ENCODE peak calls at places on chromosome 18, in five cellular contexts. X is hepatocyte, H is WTC11, G is A549, B is BJ. N is an unnamed sample.

GRCh38 chr18:2410688-2411087 is 160.6 kb downstream of the METTL4 start:
- DNase-seq in X (peak), H (no peak), G (peak), B (no peak), N (no peak)

GRCh38 chr18:22417496-22418188 is at the start of gene CTAGE1:
- DNase-seq in X (no peak), H (peak), G (no peak), B (no peak), N (no peak)

GRCh38 chr18:31990823-31991222 is 27.8 kb upstream of the RNF125 start:
- DNase-seq in X (no peak), H (no peak), G (no peak), B (no peak), N (no peak)

GRCh38 chr18:63098014-63098981 is 221.3 kb downstream of the BCL2 start:
- DNase-seq in X (no peak), H (no peak), G (no peak), B (no peak), N (peak)

GRCh38 chr18:55239764-55240163 is 280.5 kb upstream of the CCDC68 start:
- DNase-seq in X (no peak), H (no peak), G (no peak), B (no peak), N (no peak)

GRCh38 chr18:75553021-75553420 is 125.5 kb upstream of the SMIM21 start:
- DNase-seq in X (no peak), H (no peak), G (no peak), B (no peak), N (no peak)

GRCh38 chr18:51498085-51498855 is 300.8 kb upstream of the MEX3C start:
- DNase-seq in X (no peak), H (no peak), G (no peak), B (no peak), N (no peak)

GRCh38 chr18:65988972-65989371 is 238.2 kb downstream of the CDH7 start:
- DNase-seq in X (no peak), H (no peak), G (no peak), B (no peak), N (no peak)

GRCh38 chr18:43283299-43283698 is 6.0 kb upstream of the SYT4 start:
- DNase-seq in X (no peak), H (no peak), G (no peak), B (no peak), N (no peak)

GRCh38 chr18:53380063-53380639 is 844.3 kb downstream of the MBD2 start:
- DNase-seq in X (peak), H (no peak), G (peak), B (no peak), N (no peak)

GRCh38 chr18:26655614-26656400 is 107.5 kb upstream of the KCTD1 start:
- DNase-seq in X (peak), H (peak), G (peak), B (no peak), N (no peak)

GRCh38 chr18:63971320-63972071 is 1.6 kb downstream of the SERPINB8 start:
- DNase-seq in X (no peak), H (no peak), G (no peak), B (no peak), N (no peak)

GRCh38 chr18:48279312-48279711 is 129.9 kb downstream of the ZBTB7C start:
- DNase-seq in X (no peak), H (no peak), G (no peak), B (no peak), N (no peak)

GRCh38 chr18:66280470-66280869 is 323.4 kb downstream of the CDH19 start:
- DNase-seq in X (peak), H (no peak), G (no peak), B (no peak), N (no peak)

GRCh38 chr18:6920099-6920955 is 190.8 kb downstream of the ARHGAP28 start:
- DNase-seq in X (peak), H (peak), G (peak), B (peak), N (no peak)

GRCh38 chr18:44844486-44844885 is 163.8 kb downstream of the SETBP1 start:
- DNase-seq in X (no peak), H (no peak), G (no peak), B (no peak), N (no peak)

GRCh38 chr18:9474103-9474982 is 970 bp upstream of the RALBP1 start:
- DNase-seq in X (peak), H (no peak), G (peak), B (peak), N (no peak)

GRCh38 chr18:75086494-75087034 is 122.4 kb downstream of the PTGR3 start:
- DNase-seq in X (no peak), H (no peak), G (no peak), B (no peak), N (no peak)

GRCh38 chr18:39487932-39488331 is 1922.3 kb upstream of the CELF4 start:
- DNase-seq in X (peak), H (no peak), G (no peak), B (no peak), N (no peak)

GRCh38 chr18:22348521-22349316 is 69.0 kb downstream of the CTAGE1 start:
- DNase-seq in X (peak), H (peak), G (peak), B (no peak), N (peak)

GRCh38 chr18:62420513-62421209 is 95.6 kb downstream of the TNFRSF11A start:
- DNase-seq in X (peak), H (no peak), G (peak), B (no peak), N (peak)

GRCh38 chr18:41594582-41594981 is 360.5 kb upstream of the PIK3C3 start:
- DNase-seq in X (no peak), H (no peak), G (no peak), B (no peak), N (no peak)

GRCh38 chr18:56890632-56891031 is 239.5 kb downstream of the WDR7 start:
- DNase-seq in X (peak), H (no peak), G (peak), B (peak), N (no peak)

GRCh38 chr18:44198296-44199284 is 482.1 kb upstream of the SETBP1 start:
- DNase-seq in X (peak), H (no peak), G (no peak), B (no peak), N (no peak)

GRCh38 chr18:9771261-9771976 is 63.3 kb downstream of the RAB31 start:
- DNase-seq in X (peak), H (peak), G (peak), B (no peak), N (peak)

GRCh38 chr18:74528913-74529312 is 5.4 kb upstream of the CNDP1 start:
- DNase-seq in X (no peak), H (no peak), G (no peak), B (no peak), N (no peak)

GRCh38 chr18:23935804-23936203 is 78.8 kb upstream of the TTC39C start:
- DNase-seq in X (no peak), H (no peak), G (no peak), B (no peak), N (no peak)

GRCh38 chr18:42578781-42579180 is 536.7 kb downstream of the RIT2 start:
- DNase-seq in X (no peak), H (no peak), G (no peak), B (no peak), N (no peak)

GRCh38 chr18:2805970-2806943 is 40.5 kb upstream of the EMILIN2 start:
- DNase-seq in X (no peak), H (no peak), G (no peak), B (no peak), N (no peak)

GRCh38 chr18:50649821-50650220 is 89.9 kb downstream of the MAPK4 start:
- DNase-seq in X (peak), H (no peak), G (no peak), B (no peak), N (no peak)

GRCh38 chr18:4068552-4069158 is 386.5 kb downstream of the DLGAP1 start:
- DNase-seq in X (peak), H (peak), G (peak), B (no peak), N (no peak)
- TF ChIP-seq CTCF in X (peak), H (peak), G (peak), B (peak), N (peak)

GRCh38 chr18:58496937-58497336 is 132.0 kb downstream of the ALPK2 start:
- DNase-seq in X (no peak), H (peak), G (peak), B (no peak), N (no peak)
- TF ChIP-seq CTCF in X (peak), H (no peak), G (no peak), B (peak), N (no peak)

GRCh38 chr18:36714476-36714875 is 114.3 kb downstream of the TPGS2 start:
- DNase-seq in X (no peak), H (no peak), G (no peak), B (no peak), N (no peak)
- TF ChIP-seq CTCF in X (no peak), H (no peak), G (no peak), B (peak), N (no peak)

DNA sequence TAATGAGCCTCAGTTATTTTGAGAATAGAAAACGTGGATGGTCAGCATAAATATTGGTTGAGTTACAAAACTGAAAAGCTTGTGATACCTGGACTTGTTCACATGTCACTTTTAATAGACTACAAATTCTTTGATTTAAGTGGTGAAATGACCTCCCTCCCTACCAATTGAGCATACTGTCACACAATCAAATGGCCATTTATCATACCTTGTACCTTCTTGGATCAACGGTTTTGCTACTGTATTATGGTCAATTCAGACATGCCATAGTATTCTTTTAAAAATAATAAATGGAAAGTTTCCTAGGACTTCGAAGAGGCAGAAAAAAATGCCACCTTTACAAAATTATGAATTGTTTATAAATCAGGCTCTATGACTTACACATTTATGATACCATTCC is 176.4 kb downstream of the ZNF521 start:
- DNase-seq in X (no peak), H (no peak), G (no peak), B (no peak), N (no peak)
- TF ChIP-seq CTCF in X (no peak), H (no peak), G (no peak), B (no peak), N (no peak)

GRCh38 chr18:35122586-35123224 is 81.5 kb downstream of the MAPRE2 start:
- DNase-seq in X (peak), H (peak), G (no peak), B (no peak), N (no peak)
- TF ChIP-seq CTCF in X (no peak), H (no peak), G (no peak), B (no peak), N (no peak)

DNA sequence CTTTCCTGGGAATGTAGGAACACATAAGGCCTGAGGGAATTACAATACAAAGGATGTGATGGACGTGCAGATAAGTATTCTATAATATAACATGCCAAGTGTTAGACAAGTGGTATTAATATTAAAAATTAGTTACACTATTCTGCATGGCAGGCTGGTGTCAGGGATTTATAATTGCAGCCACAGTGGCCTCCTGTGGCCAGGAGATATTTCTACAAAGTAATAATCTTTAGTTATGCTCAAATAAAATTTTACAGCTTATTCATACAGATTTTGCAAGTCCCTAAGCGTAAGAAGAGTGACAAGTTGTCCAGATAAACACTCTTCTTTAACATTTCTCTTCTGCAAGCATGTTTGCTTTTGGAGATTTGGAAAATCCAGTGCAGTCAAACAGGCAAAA is 90.4 kb upstream of the CBLN2 start:
- DNase-seq in X (no peak), H (no peak), G (no peak), B (no peak), N (no peak)
- TF ChIP-seq CTCF in X (no peak), H (no peak), G (no peak), B (no peak), N (no peak)

GRCh38 chr18:12079504-12080237 is 14.0 kb upstream of the ANKRD62 start:
- DNase-seq in X (no peak), H (no peak), G (no peak), B (peak), N (no peak)

GRCh38 chr18:12076424-12077140 is 17.1 kb upstream of the ANKRD62 start:
- DNase-seq in X (peak), H (peak), G (peak), B (no peak), N (no peak)

GRCh38 chr18:12074734-12075133 is 18.9 kb upstream of the ANKRD62 start:
- DNase-seq in X (no peak), H (no peak), G (no peak), B (no peak), N (no peak)
- TF ChIP-seq CTCF in X (peak), H (no peak), G (no peak), B (no peak), N (no peak)

DNA sequence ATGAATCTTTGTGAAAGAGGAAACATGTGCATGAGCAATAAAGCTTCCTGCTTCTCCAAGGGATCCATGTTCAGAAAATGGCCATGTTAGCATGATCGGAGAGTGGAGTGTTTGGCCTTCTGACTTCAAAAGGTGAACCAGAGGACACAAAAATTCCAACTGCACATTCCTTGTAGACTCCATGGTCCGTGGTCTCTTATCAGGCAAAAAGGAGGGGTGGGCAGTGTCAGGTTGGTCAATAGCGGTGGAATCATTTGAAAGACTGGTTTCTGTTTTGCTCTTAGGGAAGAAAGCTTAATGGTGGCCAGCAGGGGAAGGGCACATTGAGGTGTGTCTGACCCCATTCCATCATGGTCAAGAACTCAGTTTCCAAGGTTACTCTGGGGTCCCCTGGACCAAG is 144.2 kb downstream of the SOCS6 start:
- DNase-seq in X (no peak), H (no peak), G (no peak), B (no peak), N (no peak)
- TF ChIP-seq CTCF in X (no peak), H (no peak), G (no peak), B (no peak), N (no peak)